ENCODE peak calls at places on chromosomes 4 and X, in four cellular contexts. One of them, this sample, is unnamed.
A peak's percentile ranks its signal among the peaks of the same experiment; 100 is the strongest.

GRCh38 chr4:139921551-139922184 is 232.3 kb downstream of the MAML3 start:
- ATAC-seq in sciatic nerve: no peak
- ATAC-seq in A549: peak; percentile 67
- ATAC-seq in Right ventricle myocardium superior: peak; percentile 50
- ATAC-seq in this sample: peak; percentile 3

GRCh38 chrX:7146703-7147430 is 645 bp upstream of the STS start:
- ATAC-seq in sciatic nerve: peak; percentile 44
- ATAC-seq in A549: peak; percentile 51
- ATAC-seq in Right ventricle myocardium superior: peak; percentile 10
- ATAC-seq in this sample: no peak

GRCh38 chr4:98027827-98028226 is 115.4 kb downstream of the STPG2 start:
- ATAC-seq in sciatic nerve: no peak
- ATAC-seq in A549: peak; percentile 76
- ATAC-seq in Right ventricle myocardium superior: no peak
- ATAC-seq in this sample: no peak

GRCh38 chrX:153967536-153968214 is 3.9 kb downstream of the HCFC1 start:
- ATAC-seq in sciatic nerve: no peak
- ATAC-seq in A549: no peak
- ATAC-seq in Right ventricle myocardium superior: no peak
- ATAC-seq in this sample: no peak

GRCh38 chr4:159829184-159829583 is 726.3 kb downstream of the RAPGEF2 start:
- ATAC-seq in sciatic nerve: no peak
- ATAC-seq in A549: no peak
- ATAC-seq in Right ventricle myocardium superior: no peak
- ATAC-seq in this sample: no peak

GRCh38 chr4:3746701-3747581 is 19.2 kb upstream of the ADRA2C start:
- ATAC-seq in sciatic nerve: no peak
- ATAC-seq in A549: peak; percentile 31
- ATAC-seq in Right ventricle myocardium superior: peak; percentile 66
- ATAC-seq in this sample: no peak

GRCh38 chrX:20594985-20595384 is 328.3 kb upstream of the RPS6KA3 start:
- ATAC-seq in sciatic nerve: no peak
- ATAC-seq in A549: peak; percentile 50
- ATAC-seq in Right ventricle myocardium superior: no peak
- ATAC-seq in this sample: no peak

GRCh38 chr4:131459430-131460101 is 1689.5 kb upstream of the PCDH10 start:
- ATAC-seq in sciatic nerve: no peak
- ATAC-seq in A549: no peak
- ATAC-seq in Right ventricle myocardium superior: no peak
- ATAC-seq in this sample: no peak

This sample was measured in gastroesophageal sphincter.